ENCODE peak calls at places on chromosomes 11 and 22, in eight cellular contexts. W, Y, B, Z, V, I, L and H are unnamed samples. For H3K4me1, the result is how much of the 10 kb centered on the place peaks cover.

GRCh38 chr11:60951909-60952741 is at the start of gene SLC15A3:
- DNase-seq in W (peak), Y (peak), B (no peak), Z (no peak), V (peak), I (no peak), L (peak), H (peak)

GRCh38 chr11:63589000-63589399 is 25.2 kb downstream of the PLAAT3 start:
- DNase-seq in W (no peak), Y (no peak), B (no peak), Z (no peak), V (no peak), I (no peak), L (no peak), H (no peak)

GRCh38 chr11:68689737-68690625 is 5.6 kb downstream of the GAL start:
- DNase-seq in W (no peak), Y (no peak), B (no peak), Z (no peak), V (no peak), I (no peak), L (no peak), H (no peak)

GRCh38 chr11:67435727-67436458 is 1.6 kb downstream of the PTPRCAP start:
- DNase-seq in W (no peak), Y (no peak), B (no peak), Z (no peak), V (no peak), I (no peak), L (no peak), H (no peak)

GRCh38 chr11:1836011-1836945 is 1.5 kb downstream of the SYT8 start:
- DNase-seq in W (no peak), Y (peak), B (no peak), Z (no peak), V (peak), I (no peak), L (no peak), H (no peak)

GRCh38 chr11:110134120-110134519 is 40.9 kb downstream of the ZC3H12C start:
- DNase-seq in W (no peak), Y (no peak), B (no peak), Z (no peak), V (no peak), I (peak), L (no peak), H (no peak)

GRCh38 chr22:25186140-25186539 is 13.5 kb upstream of the CRYBB3 start:
- DNase-seq in W (no peak), Y (no peak), B (no peak), Z (no peak), V (no peak), I (no peak), L (no peak), H (no peak)

GRCh38 chr22:25489947-25490346 is 74.5 kb upstream of the GRK3 start:
- DNase-seq in W (no peak), Y (no peak), B (no peak), Z (no peak), V (no peak), I (no peak), L (no peak), H (no peak)

GRCh38 chr11:15875934-15876333 is 480.4 kb downstream of the SOX6 start:
- DNase-seq in W (no peak), Y (no peak), B (no peak), Z (no peak), V (no peak), I (no peak), L (no peak), H (no peak)

GRCh38 chr11:84871116-84871515 is 756.0 kb downstream of the DLG2 start:
- DNase-seq in W (no peak), Y (no peak), B (no peak), Z (no peak), V (no peak), I (no peak), L (no peak), H (no peak)

GRCh38 chr11:114219559-114220349 is 76.4 kb upstream of the NNMT start:
- DNase-seq in W (peak), Y (no peak), B (no peak), Z (no peak), V (no peak), I (peak), L (peak), H (no peak)

DNA sequence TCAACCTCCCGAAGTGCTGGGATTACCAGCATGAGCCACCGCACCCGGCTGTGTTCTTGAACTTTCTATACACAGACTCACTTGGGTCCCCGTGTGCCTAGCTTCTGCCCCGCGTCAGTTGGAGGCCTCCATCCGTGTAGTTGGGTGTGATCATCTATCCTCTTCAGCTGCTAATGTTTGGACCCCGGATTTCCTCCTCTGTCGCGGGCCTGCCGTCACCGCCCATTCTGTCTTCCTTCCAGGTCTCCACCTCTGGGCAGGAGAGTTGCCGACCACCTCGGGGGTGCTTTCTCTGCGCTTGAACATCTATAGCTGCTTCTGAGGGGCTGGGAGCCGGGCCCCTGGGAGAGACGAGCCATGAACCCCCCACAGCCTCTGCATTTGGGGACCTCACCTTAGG is 5.5 kb downstream of the CDC42EP1 start:
- DNase-seq in W (no peak), Y (no peak), B (no peak), Z (no peak), V (no peak), I (no peak), L (no peak), H (no peak)
- H3K4me1 ChIP-seq in W (half or more), Y (half or more), B (half or more), Z (under half), V (half or more), I (under half), L (under half), H (under half)

GRCh38 chr22:50576806-50577696 is 1.2 kb downstream of the CPT1B start:
- DNase-seq in W (no peak), Y (no peak), B (no peak), Z (no peak), V (no peak), I (no peak), L (no peak), H (no peak)
- H3K4me3 ChIP-seq in W (no peak), Y (peak), B (no peak), Z (no peak), V (no peak), I (no peak), L (no peak), H (no peak)

DNA sequence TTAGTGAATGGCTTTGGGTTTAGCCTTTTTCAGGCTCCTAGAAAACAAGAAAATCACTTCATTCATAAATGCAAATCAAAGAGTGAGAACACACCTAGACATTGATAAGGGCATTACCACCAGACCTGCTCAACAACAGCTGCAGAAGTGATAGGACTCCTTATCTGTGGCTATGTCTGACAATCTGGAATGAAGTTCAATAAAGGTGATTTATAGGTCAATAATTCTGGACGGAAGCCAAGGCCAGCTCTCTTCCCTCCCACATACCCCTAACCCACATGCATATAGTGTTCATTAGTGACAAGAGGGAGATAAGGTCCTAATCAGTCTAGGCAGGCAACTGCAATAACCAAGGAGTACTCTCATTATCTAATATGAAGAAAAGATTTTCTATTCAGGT is 111.3 kb downstream of the ETS1 start:
- DNase-seq in W (no peak), Y (no peak), B (no peak), Z (no peak), V (no peak), I (no peak), L (no peak), H (no peak)
- H3K4me1 ChIP-seq in W (half or more), Y (half or more), B (under half), Z (under half), V (under half), I (under half), L (half or more), H (under half)

GRCh38 chr22:30921108-30921507 is 47.5 kb downstream of the MORC2 start:
- DNase-seq in W (no peak), Y (no peak), B (no peak), Z (no peak), V (no peak), I (no peak), L (no peak), H (no peak)
- H3K4me3 ChIP-seq in W (no peak), Y (peak), B (no peak), Z (peak), V (no peak), I (no peak), L (no peak), H (no peak)

DNA sequence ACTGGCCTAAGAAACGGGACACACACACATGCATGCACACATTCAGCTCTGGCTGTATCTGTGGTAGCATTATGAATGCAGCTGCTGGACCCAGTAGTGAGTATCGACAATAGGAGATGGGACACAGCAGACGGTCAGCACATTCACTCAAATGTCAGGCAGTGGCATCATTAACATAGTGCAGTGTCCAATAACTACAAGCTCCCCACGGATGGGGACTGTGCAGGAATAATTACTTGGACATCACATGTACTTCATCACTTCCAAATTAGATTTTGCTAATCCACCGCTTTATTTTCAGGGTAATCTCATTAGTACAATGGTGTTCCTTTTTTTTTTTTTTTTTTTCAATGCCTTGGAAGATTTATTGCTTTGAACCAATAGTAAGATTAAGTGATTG is 109.5 kb downstream of the FANCF start:
- DNase-seq in W (no peak), Y (no peak), B (no peak), Z (no peak), V (no peak), I (no peak), L (no peak), H (no peak)
- H3K4me1 ChIP-seq in W (under half), Y (under half), B (under half), Z (under half), V (under half), I (under half), L (under half), H (under half)

GRCh38 chr11:65642014-65642671 is 4.2 kb downstream of the SIPA1 start:
- DNase-seq in W (no peak), Y (no peak), B (no peak), Z (no peak), V (no peak), I (peak), L (no peak), H (no peak)
- H3K4me3 ChIP-seq in W (no peak), Y (no peak), B (no peak), Z (no peak), V (no peak), I (no peak), L (no peak), H (no peak)